ENCODE peak calls at places on chromosomes 12 and 14, in seven cellular contexts. E, G, C, Q, I, M and N are unnamed samples.

GRCh38 chr14:31229638-31230229 is 22.1 kb upstream of the HECTD1 start:
- DNase-seq in E (peak; percentile 65), G (peak; percentile 90), C (no peak), Q (peak; percentile 86), I (peak; percentile 88), M (peak; percentile 72), N (no peak)

GRCh38 chr12:57614178-57614947 is 3.1 kb downstream of the ARHGEF25 start:
- DNase-seq in E (no peak), G (no peak), C (peak; percentile 63), Q (no peak), I (no peak), M (peak; percentile 64), N (no peak)

GRCh38 chr12:80877706-80878384 is 59.9 kb downstream of the LIN7A start:
- DNase-seq in E (no peak), G (no peak), C (no peak), Q (no peak), I (no peak), M (no peak), N (no peak)

GRCh38 chr14:89616425-89617141 is 199.6 kb upstream of the FOXN3 start:
- DNase-seq in E (no peak), G (no peak), C (no peak), Q (no peak), I (no peak), M (no peak), N (no peak)

GRCh38 chr14:42980419-42980818 is 1373.7 kb downstream of the LRFN5 start:
- DNase-seq in E (no peak), G (no peak), C (no peak), Q (no peak), I (no peak), M (no peak), N (no peak)

GRCh38 chr14:104681689-104682074 is 7.7 kb upstream of the INF2 start:
- DNase-seq in E (peak; percentile 78), G (peak; percentile 73), C (no peak), Q (peak; percentile 92), I (peak; percentile 72), M (peak; percentile 94), N (peak; percentile 57)

GRCh38 chr12:16555630-16556029 is 50.3 kb downstream of the LMO3 start:
- DNase-seq in E (no peak), G (no peak), C (no peak), Q (no peak), I (no peak), M (no peak), N (no peak)

GRCh38 chr12:124696689-124697476 is 129.5 kb upstream of the NCOR2 start:
- DNase-seq in E (no peak), G (no peak), C (no peak), Q (peak; percentile 50), I (no peak), M (peak; percentile 29), N (no peak)

GRCh38 chr12:94735985-94736384 is 85.6 kb upstream of the TMCC3 start:
- DNase-seq in E (no peak), G (no peak), C (no peak), Q (no peak), I (no peak), M (no peak), N (no peak)

GRCh38 chr12:57280234-57281062 is 29.5 kb upstream of the STAC3 start:
- DNase-seq in E (no peak), G (peak; percentile 25), C (peak; percentile 53), Q (peak; percentile 39), I (no peak), M (no peak), N (peak; percentile 73)

GRCh38 chr12:9741726-9742125 is 8.8 kb upstream of the CLECL1 start:
- DNase-seq in E (no peak), G (no peak), C (no peak), Q (peak; percentile 43), I (no peak), M (no peak), N (no peak)

GRCh38 chr12:122106891-122107660 is 28.5 kb downstream of the MLXIP start:
- DNase-seq in E (no peak), G (no peak), C (no peak), Q (peak; percentile 88), I (no peak), M (peak; percentile 84), N (peak; percentile 98)

GRCh38 chr12:46831335-46832083 is 5.7 kb upstream of the SLC38A4 start:
- DNase-seq in E (no peak), G (no peak), C (no peak), Q (peak; percentile 34), I (no peak), M (peak; percentile 83), N (peak; percentile 4)

GRCh38 chr12:75269209-75269608 is 59.6 kb upstream of the KCNC2 start:
- DNase-seq in E (no peak), G (no peak), C (no peak), Q (no peak), I (no peak), M (no peak), N (no peak)

GRCh38 chr14:85622106-85622505 is 92.2 kb downstream of the FLRT2 start:
- DNase-seq in E (no peak), G (no peak), C (no peak), Q (no peak), I (no peak), M (no peak), N (no peak)

GRCh38 chr12:99387661-99388060 is 259.9 kb upstream of the GARIN6 start:
- DNase-seq in E (no peak), G (no peak), C (no peak), Q (no peak), I (no peak), M (no peak), N (no peak)

GRCh38 chr14:53215101-53215500 is 62.0 kb upstream of the DDHD1 start:
- DNase-seq in E (no peak), G (no peak), C (no peak), Q (no peak), I (no peak), M (no peak), N (no peak)

GRCh38 chr14:53214384-53214783 is 61.3 kb upstream of the DDHD1 start:
- DNase-seq in E (peak; percentile 22), G (no peak), C (no peak), Q (no peak), I (no peak), M (no peak), N (no peak)

GRCh38 chr14:53218161-53218560 is 65.0 kb upstream of the DDHD1 start:
- DNase-seq in E (no peak), G (no peak), C (no peak), Q (no peak), I (no peak), M (no peak), N (peak; percentile 56)

DNA sequence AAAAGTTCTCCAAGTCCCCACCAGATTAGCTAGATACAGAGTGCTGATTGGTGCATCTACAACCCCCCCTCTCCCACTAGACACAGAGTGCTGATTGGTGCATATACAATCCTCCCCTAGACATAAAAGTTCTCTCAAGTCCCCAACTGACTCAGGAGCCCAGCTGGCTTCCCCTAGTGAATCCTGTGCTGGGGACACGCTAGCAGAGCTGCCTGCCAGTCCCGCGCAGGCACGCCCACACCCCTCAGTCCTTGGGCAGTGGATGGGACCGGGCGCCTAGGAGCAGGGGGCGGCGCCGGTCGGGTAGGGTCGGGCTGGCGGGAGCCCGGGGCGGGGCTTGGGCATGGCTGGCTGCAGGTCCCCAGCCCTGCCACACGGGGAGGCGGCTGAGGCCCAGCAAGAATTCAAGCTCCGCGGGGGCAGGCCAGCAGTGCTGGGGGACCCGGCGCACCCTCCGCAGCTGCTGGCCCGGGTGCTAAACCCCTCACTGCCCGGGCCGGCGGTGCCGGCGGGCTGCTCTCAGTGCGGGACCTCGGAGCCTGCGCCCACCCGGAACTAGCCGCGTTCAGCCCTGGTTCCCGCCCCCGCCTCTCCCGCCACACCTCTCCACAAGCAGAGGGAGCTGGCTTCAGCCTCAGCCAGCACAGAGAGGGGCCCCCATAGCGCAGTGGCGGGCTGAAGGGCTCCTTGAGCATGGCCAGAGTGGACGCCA is 64.3 kb upstream of the DDHD1 start:
- DNase-seq in E (peak; percentile 47), G (peak; percentile 48), C (peak; percentile 66), Q (peak; percentile 76), I (peak; percentile 40), M (peak; percentile 78), N (peak; percentile 87)
- TF ChIP-seq POLR2A in E (no peak), G (no peak), C (peak; percentile 65), Q (no peak), I (peak; percentile 24), M (no peak), N (no peak)

GRCh38 chr12:112146123-112146522 is 20.8 kb downstream of the TRAFD1 start:
- DNase-seq in E (no peak), G (no peak), C (no peak), Q (peak; percentile 5), I (no peak), M (no peak), N (no peak)
- TF ChIP-seq POLR2A in E (no peak), G (no peak), C (no peak), Q (no peak), I (no peak), M (no peak), N (no peak)

DNA sequence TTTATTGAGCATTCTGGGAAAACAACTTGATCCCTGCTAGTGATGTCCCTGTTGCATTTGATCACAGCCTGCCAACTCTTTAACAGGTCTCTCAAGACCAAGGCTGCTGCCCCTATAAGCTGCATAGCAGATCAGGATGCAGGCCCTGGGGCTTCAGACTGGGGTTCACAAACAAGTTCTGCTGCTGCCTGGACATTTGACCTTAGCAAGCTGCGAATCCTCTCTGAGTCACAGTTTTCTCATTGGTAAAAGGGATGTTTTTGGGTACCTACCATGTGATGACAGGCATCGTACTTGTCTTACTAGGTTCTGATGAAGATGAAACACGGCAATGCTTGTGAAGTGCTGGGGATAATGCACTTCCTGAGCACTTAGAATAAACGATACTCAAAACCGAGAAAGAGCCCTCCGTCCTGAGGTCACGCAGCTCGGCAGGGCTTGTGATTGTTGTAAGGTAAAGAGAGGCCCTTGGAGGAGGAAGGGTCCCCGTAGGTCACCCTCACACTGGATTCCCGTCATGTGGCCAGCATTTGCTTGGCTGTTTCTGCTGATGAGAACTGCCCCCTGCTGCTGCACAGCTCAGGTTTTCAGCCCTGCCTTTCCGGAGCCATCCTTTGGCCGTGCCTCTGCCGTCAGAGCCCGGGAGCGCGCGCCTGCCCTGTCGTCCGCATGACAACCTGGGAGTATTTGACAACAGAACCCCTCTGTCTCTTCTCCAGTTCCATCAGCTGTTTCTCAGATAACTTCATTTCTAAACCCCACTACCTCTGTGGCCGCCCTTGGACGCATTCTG is 39.1 kb downstream of the TSPAN9 start:
- DNase-seq in E (no peak), G (no peak), C (no peak), Q (no peak), I (no peak), M (no peak), N (no peak)
- TF ChIP-seq POLR2A in E (no peak), G (no peak), C (no peak), Q (no peak), I (no peak), M (no peak), N (no peak)

DNA sequence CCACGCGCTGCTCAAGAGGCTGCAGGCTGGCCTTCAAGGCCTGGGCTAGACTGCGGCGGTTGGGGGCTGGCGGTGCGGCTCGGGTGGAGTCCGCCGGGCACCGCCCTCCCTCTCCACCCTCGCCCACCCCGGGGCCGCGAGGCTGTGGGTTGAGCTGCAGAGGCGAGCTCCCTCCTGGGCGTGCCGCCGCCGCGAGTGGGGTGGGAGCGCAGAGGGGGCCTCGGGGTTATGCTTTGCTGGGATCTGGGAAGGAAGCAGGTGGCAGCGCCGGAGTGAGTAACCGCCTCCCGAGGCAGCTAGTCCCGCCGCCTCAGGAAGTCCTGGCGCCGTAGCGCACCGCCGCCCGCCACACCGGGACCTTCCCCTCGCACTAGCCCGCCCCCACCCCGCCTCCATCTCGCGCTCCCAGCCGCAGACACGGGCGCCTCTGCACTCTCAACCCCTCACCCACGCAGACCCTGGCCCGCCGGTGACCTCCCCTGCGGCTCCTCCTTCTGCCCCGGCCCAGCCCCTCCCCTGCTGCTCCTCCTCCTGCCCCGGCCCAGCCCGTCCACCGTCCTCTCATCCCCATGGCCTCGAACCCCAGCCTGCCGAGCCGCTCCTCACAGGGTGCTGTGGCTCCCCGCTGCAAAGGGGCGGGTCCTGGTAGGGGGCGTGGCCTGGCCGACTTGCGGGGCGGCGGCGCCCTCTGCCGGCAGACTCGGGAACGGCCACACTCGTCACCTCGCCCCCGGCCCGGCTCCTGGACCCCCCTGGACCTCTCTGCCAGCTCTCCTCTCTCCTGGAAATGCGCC is 16.6 kb downstream of the TAMALIN start:
- DNase-seq in E (peak; percentile 88), G (peak; percentile 82), C (peak; percentile 94), Q (peak; percentile 93), I (peak; percentile 88), M (peak; percentile 91), N (peak; percentile 88)
- TF ChIP-seq POLR2A in E (peak; percentile 11), G (no peak), C (no peak), Q (no peak), I (peak; percentile 22), M (no peak), N (no peak)